ENCODE peak calls at places on chromosomes 2 and 18, in seven cellular contexts. S is mesenchymal stem cell, Q is astrocyte, L is ascending aorta, W is heart right ventricle, X is pancreas, K is A549. J is an unnamed sample.
A peak's percentile ranks its signal among the peaks of the same experiment; 100 is the strongest.

GRCh38 chr2:214481204-214481603 is 70.3 kb downstream of the VWC2L start:
- DNase-seq in W (no peak), X (no peak), K (no peak), L (no peak), Q (peak; percentile 51), S (peak; percentile 91), J (no peak)

GRCh38 chr18:73318732-73319479 is 451.1 kb upstream of the NETO1 start:
- DNase-seq in W (no peak), Q (peak; percentile 69), K (no peak), S (no peak), L (no peak), X (no peak), J (no peak)

GRCh38 chr2:210072922-210073509 is 70.6 kb downstream of the RPE start:
- DNase-seq in K (peak; percentile 2), X (no peak), W (no peak), S (peak; percentile 61), Q (peak; percentile 18), L (no peak), J (no peak)

GRCh38 chr2:101012706-101013181 is 10.7 kb downstream of the RPL31 start:
- DNase-seq in X (no peak), L (no peak), W (no peak), S (peak; percentile 52), Q (peak; percentile 8), K (no peak), J (no peak)

GRCh38 chr18:64416990-64417389 is 268.1 kb upstream of the LINC00305 start:
- DNase-seq in W (no peak), L (no peak), S (no peak), X (no peak), Q (no peak), K (no peak), J (no peak)

GRCh38 chr2:9234680-9235387 is 28.2 kb downstream of the ASAP2 start:
- DNase-seq in K (peak; percentile 85), W (no peak), L (no peak), X (no peak), Q (peak; percentile 98), S (peak; percentile 91), J (no peak)

GRCh38 chr2:159185401-159186130 is 100.9 kb downstream of the WDSUB1 start:
- DNase-seq in X (no peak), W (no peak), S (peak; percentile 88), Q (peak; percentile 99), K (peak; percentile 10), L (no peak), J (no peak)

GRCh38 chr2:111171337-111171930 is 50.7 kb downstream of the BCL2L11 start:
- DNase-seq in S (no peak), L (no peak), Q (no peak), W (no peak), K (no peak), X (no peak), J (no peak)

GRCh38 chr2:239394346-239394945 is 6.4 kb downstream of the HDAC4 start:
- DNase-seq in K (no peak), W (no peak), Q (no peak), L (no peak), S (peak; percentile 8), X (no peak), J (no peak)

GRCh38 chr2:172869861-172870260 is 134.2 kb downstream of the RAPGEF4 start:
- DNase-seq in X (no peak), W (no peak), S (no peak), Q (no peak), L (no peak), K (no peak), J (no peak)

GRCh38 chr2:176414641-176415040 is 145.4 kb downstream of the MTX2 start:
- DNase-seq in L (no peak), W (no peak), S (no peak), K (no peak), Q (no peak), X (no peak), J (no peak)

GRCh38 chr2:168583710-168584521 is 127.8 kb downstream of the CERS6 start:
- DNase-seq in K (no peak), S (peak; percentile 36), Q (peak; percentile 69), X (no peak), W (no peak), L (no peak), J (no peak)

GRCh38 chr2:63837036-63837594 is 4.6 kb upstream of the UGP2 start:
- DNase-seq in X (no peak), W (no peak), Q (no peak), S (no peak), K (no peak), L (no peak), J (no peak)

GRCh38 chr2:74316616-74317295 is 26.5 kb downstream of the SLC4A5 start:
- DNase-seq in L (no peak), S (no peak), Q (no peak), K (no peak), W (no peak), X (no peak), J (no peak)

GRCh38 chr2:88187927-88188326 is 17.8 kb downstream of the THNSL2 start:
- DNase-seq in Q (no peak), K (no peak), W (no peak), X (no peak), L (no peak), S (no peak), J (no peak)

GRCh38 chr2:127508621-127509034 is 17.7 kb downstream of the IWS1 start:
- DNase-seq in X (no peak), S (peak; percentile 98), W (peak; percentile 33), Q (peak; percentile 98), K (peak; percentile 91), L (peak; percentile 57), J (peak; percentile 73)

GRCh38 chr2:130185896-130186295 is 3.8 kb downstream of the MZT2B start:
- DNase-seq in W (no peak), K (no peak), X (no peak), S (no peak), L (no peak), Q (no peak), J (no peak)

GRCh38 chr2:176009445-176009844 is 7.4 kb upstream of the LNPK start:
- DNase-seq in L (no peak), W (no peak), K (no peak), S (no peak), Q (no peak), X (no peak), J (no peak)

DNA sequence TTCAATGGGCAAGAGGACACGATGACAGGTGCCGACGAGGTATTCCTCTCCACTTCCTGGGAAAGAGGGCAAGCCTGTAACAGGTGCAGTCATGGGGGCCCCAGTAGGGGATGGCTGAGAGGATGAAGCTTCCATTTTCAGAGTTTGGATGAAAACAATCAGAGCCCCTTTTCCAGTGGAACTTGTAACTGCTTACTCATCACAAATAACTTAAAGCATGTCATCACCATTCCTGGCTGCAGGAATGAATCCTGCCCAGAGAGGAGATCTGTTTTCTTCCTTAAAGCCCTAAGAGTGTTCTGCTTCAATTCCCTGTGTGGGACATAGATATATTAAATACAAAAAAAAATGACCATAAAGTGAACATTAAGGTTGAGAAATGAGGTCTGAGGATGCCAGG is 183.4 kb upstream of the MEIS1 start:
- DNase-seq in K (no peak), Q (no peak), L (no peak), X (no peak), W (no peak), S (no peak), J (no peak)
- H3K4me3 ChIP-seq in K (no peak overlapping the region), Q (no peak overlapping the region), L (no peak overlapping the region), X (no peak overlapping the region), W (no peak overlapping the region), S (no peak overlapping the region), J (no peak overlapping the region)

GRCh38 chr18:14935210-14935609 is 187.2 kb downstream of the ANKRD30B start:
- DNase-seq in X (no peak), L (no peak), K (no peak), Q (no peak), W (no peak), S (no peak), J (peak; percentile 19)
- H3K27ac ChIP-seq in X (no peak overlapping the region), L (no peak overlapping the region), K (no peak overlapping the region), Q (no peak overlapping the region), W (no peak overlapping the region), S (no peak overlapping the region), J (no peak overlapping the region)

GRCh38 chr2:112465373-112465772 is 16.6 kb upstream of the TTL start:
- DNase-seq in L (no peak), X (no peak), W (no peak), Q (no peak), K (peak; percentile 18), S (peak; percentile 12), J (no peak)

GRCh38 chr2:112462178-112462577 is 19.8 kb upstream of the TTL start:
- DNase-seq in W (no peak), Q (no peak), X (no peak), K (no peak), L (no peak), S (no peak), J (no peak)

GRCh38 chr2:112459372-112459771 is 22.6 kb upstream of the TTL start:
- DNase-seq in L (no peak), S (no peak), K (no peak), Q (no peak), X (no peak), W (no peak), J (no peak)

DNA sequence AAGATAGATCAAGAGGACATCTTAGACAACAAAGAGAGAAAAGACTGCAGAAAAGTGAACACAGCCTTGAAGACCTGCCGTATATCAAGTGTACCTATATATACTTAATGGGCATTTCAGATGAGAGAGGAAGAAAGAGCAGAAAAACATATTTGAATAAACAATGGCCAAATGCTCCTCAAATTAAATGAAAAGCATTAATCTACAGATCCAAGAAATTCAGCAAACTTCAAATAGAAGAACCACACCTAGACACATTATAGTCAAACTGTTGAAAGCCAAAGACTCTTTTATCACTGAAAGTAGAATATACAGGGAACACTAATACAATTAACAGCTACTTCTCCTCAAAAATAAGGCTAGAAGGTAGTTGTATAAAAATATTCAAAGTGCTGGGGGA is 18.7 kb upstream of the TTL start:
- DNase-seq in Q (no peak), K (no peak), L (no peak), W (no peak), X (no peak), S (no peak), J (no peak)
- H3K4me1 ChIP-seq in Q (no peaks in the 10 kb centered on the region), K (no peaks in the 10 kb centered on the region), L (no peaks in the 10 kb centered on the region), W (no peaks in the 10 kb centered on the region), X (no peaks in the 10 kb centered on the region), S (no peaks in the 10 kb centered on the region), J (no peaks in the 10 kb centered on the region)

GRCh38 chr2:19933351-19933981 is 31.7 kb upstream of the TTC32 start:
- DNase-seq in L (no peak), Q (peak; percentile 81), W (no peak), S (peak; percentile 27), X (no peak), K (peak; percentile 64), J (no peak)
- H3K4me3 ChIP-seq in L (no peak overlapping the region), Q (peak overlapping the region; percentile 32), W (no peak overlapping the region), S (no peak overlapping the region), X (no peak overlapping the region), K (peak overlapping the region; percentile 23), J (no peak overlapping the region)

DNA sequence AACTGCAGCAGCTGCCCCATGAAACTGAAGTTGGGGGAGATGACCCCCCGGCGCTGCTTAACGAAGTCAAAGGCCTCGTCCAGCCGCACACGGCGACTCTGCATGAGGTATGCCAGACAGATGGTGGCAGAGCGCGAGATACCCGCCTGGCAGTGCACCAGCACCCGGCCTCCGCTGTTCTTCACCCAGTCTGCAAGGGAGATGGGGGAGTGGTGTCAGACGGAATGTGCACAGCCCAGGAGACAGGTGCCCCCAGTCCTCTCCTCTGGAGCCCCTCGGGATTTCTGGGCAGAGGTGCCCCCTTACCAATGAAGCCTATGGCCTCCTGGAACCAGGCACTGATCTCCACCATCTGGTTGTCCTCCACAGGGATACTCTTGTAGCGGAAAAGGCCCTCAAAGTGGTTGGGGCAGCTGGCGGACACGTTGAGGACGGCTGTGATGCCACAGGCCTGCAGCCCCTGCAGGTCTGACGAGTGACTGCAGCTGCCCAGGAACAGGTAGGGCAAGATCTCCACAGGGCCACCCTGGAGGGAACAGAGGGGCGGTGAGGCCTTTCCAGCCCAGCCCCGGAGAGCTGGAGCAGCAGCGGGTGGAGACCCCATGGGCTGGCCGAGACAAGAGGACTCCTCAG is 1.3 kb downstream of the DUSP2 start:
- DNase-seq in L (no peak), K (no peak), W (no peak), S (no peak), X (peak; percentile 76), Q (no peak), J (no peak)
- H3K27ac ChIP-seq in L (no peak overlapping the region), K (no peak overlapping the region), W (no peak overlapping the region), S (no peak overlapping the region), X (no peak overlapping the region), Q (no peak overlapping the region), J (no peak overlapping the region)

J was measured in lung.